ENCODE peak calls at places on chromosomes 13 and 19, in six cellular contexts. K is NCI-H1105 treated with DMSO at 0.1 percent for 48 hours, T is NCI-H1092, D is left kidney, Z is NCI-H526 treated with DMSO at 0.1 percent for 48 hours, G is sciatic nerve. M is an unnamed sample.

GRCh38 chr13:23069571-23069970 is 111.2 kb upstream of the SGCG start:
- DNase-seq in Z (no peak), K (no peak), G (no peak), D (no peak), T (no peak), M (no peak)

GRCh38 chr13:27334774-27335490 is 64.3 kb downstream of the RASL11A start:
- DNase-seq in K (peak; percentile 54), Z (no peak), T (peak; percentile 62), G (no peak), D (no peak), M (no peak)

GRCh38 chr19:13817615-13818371 is 22.6 kb downstream of the ZSWIM4 start:
- DNase-seq in D (peak; percentile 94), K (no peak), G (no peak), Z (peak; percentile 77), T (no peak), M (peak; percentile 99)

GRCh38 chr13:110124201-110124600 is 182.8 kb downstream of the COL4A1 start:
- DNase-seq in K (no peak), G (no peak), T (no peak), D (no peak), Z (no peak), M (no peak)

GRCh38 chr19:7265963-7266362 is 28.3 kb downstream of the INSR start:
- DNase-seq in D (no peak), G (no peak), T (no peak), K (no peak), Z (no peak), M (no peak)

GRCh38 chr13:41019027-41019487 is at the start of gene ELF1:
- DNase-seq in Z (peak; percentile 96), D (peak; percentile 76), T (no peak), K (no peak), G (no peak), M (peak; percentile 76)

GRCh38 chr13:82962422-82962821 is 919.9 kb downstream of the SLITRK1 start:
- DNase-seq in Z (no peak), T (no peak), K (no peak), G (no peak), D (peak; percentile 78), M (no peak)

GRCh38 chr13:80048802-80049201 is 292.1 kb downstream of the SPRY2 start:
- DNase-seq in Z (peak; percentile 22), T (peak; percentile 28), G (peak; percentile 90), D (peak; percentile 77), K (no peak), M (peak; percentile 65)

GRCh38 chr19:5434970-5435641 is 20.1 kb upstream of the ZNRF4 start:
- DNase-seq in G (no peak), Z (no peak), T (no peak), K (no peak), D (no peak), M (peak; percentile 58)

GRCh38 chr13:41909524-41909923 is 51.4 kb downstream of the VWA8 start:
- DNase-seq in D (no peak), Z (no peak), G (no peak), T (no peak), K (no peak), M (no peak)

GRCh38 chr19:40279120-40279551 is 6.0 kb downstream of the AKT2 start:
- DNase-seq in Z (no peak), K (no peak), D (peak; percentile 81), G (peak; percentile 83), T (no peak), M (no peak)

GRCh38 chr19:46040952-46041500 is at the start of gene IGFL4:
- DNase-seq in G (no peak), Z (peak; percentile 44), K (peak; percentile 63), T (no peak), D (peak; percentile 82), M (no peak)

GRCh38 chr13:56561327-56561726 is 579.4 kb upstream of the PRR20A start:
- DNase-seq in G (no peak), T (peak; percentile 15), D (peak; percentile 18), K (no peak), Z (no peak), M (peak; percentile 30)

GRCh38 chr19:35727956-35728706 is 10.3 kb downstream of the KMT2B start:
- DNase-seq in K (no peak), D (no peak), T (no peak), Z (no peak), G (no peak), M (no peak)

GRCh38 chr13:77529501-77529840 is 6.0 kb upstream of the SCEL start:
- DNase-seq in D (no peak), Z (no peak), G (no peak), T (no peak), K (no peak), M (peak; percentile 85)

GRCh38 chr13:49786609-49787008 is 5.9 kb downstream of the KPNA3 start:
- DNase-seq in Z (no peak), D (no peak), K (no peak), T (no peak), G (no peak), M (no peak)

GRCh38 chr19:1700733-1701663 is 48.6 kb upstream of the TCF3 start:
- DNase-seq in Z (no peak), K (no peak), T (no peak), D (no peak), G (no peak), M (no peak)

GRCh38 chr13:24511019-24511823 is 1.4 kb downstream of the PARP4 start:
- DNase-seq in K (no peak), G (no peak), T (no peak), Z (peak; percentile 38), D (peak; percentile 17), M (peak; percentile 83)

GRCh38 chr13:21399741-21400140 is 59.4 kb downstream of the ZDHHC20 start:
- DNase-seq in T (no peak), D (no peak), K (no peak), G (no peak), Z (no peak), M (no peak)